ENCODE peak calls at places on chromosomes 1 and 21, in eight cellular contexts. One of them, this sample, is unnamed.

GRCh38 chr1:198030682-198031081 is 113.5 kb downstream of the LHX9 start:
- DNase-seq in cardiac muscle cell: peak
- DNase-seq in psoas muscle: no peak
- DNase-seq in AG04450: peak
- DNase-seq in GM23248: peak
- DNase-seq in iPS DF 6.9: no peak
- DNase-seq in upper lobe of right lung: no peak
- DNase-seq in prostate gland: no peak
- DNase-seq in this sample: no peak

GRCh38 chr21:46369520-46370235 is 45.7 kb downstream of the PCNT start:
- DNase-seq in iPS DF 6.9: no peak
- DNase-seq in GM23248: no peak
- DNase-seq in upper lobe of right lung: no peak
- DNase-seq in cardiac muscle cell: no peak
- DNase-seq in prostate gland: no peak
- DNase-seq in AG04450: no peak
- DNase-seq in psoas muscle: no peak
- DNase-seq in this sample: no peak

GRCh38 chr1:227946624-227947424 is 908 bp downstream of the WNT9A start:
- DNase-seq in upper lobe of right lung: peak
- DNase-seq in iPS DF 6.9: no peak
- DNase-seq in prostate gland: peak
- DNase-seq in GM23248: peak
- DNase-seq in cardiac muscle cell: peak
- DNase-seq in AG04450: no peak
- DNase-seq in psoas muscle: peak
- DNase-seq in this sample: peak

GRCh38 chr1:59007429-59007819 is 223.6 kb upstream of the JUN start:
- DNase-seq in upper lobe of right lung: no peak
- DNase-seq in cardiac muscle cell: no peak
- DNase-seq in psoas muscle: no peak
- DNase-seq in AG04450: no peak
- DNase-seq in prostate gland: no peak
- DNase-seq in GM23248: peak
- DNase-seq in iPS DF 6.9: no peak
- DNase-seq in this sample: no peak

GRCh38 chr1:228342627-228343210 is 63.9 kb downstream of the TRIM11 start:
- DNase-seq in psoas muscle: peak
- DNase-seq in AG04450: no peak
- DNase-seq in GM23248: no peak
- DNase-seq in cardiac muscle cell: no peak
- DNase-seq in upper lobe of right lung: no peak
- DNase-seq in prostate gland: no peak
- DNase-seq in iPS DF 6.9: no peak
- DNase-seq in this sample: no peak

GRCh38 chr1:169086603-169087455 is 19.7 kb upstream of the ATP1B1 start:
- DNase-seq in GM23248: peak
- DNase-seq in cardiac muscle cell: peak
- DNase-seq in psoas muscle: no peak
- DNase-seq in iPS DF 6.9: no peak
- DNase-seq in upper lobe of right lung: no peak
- DNase-seq in prostate gland: no peak
- DNase-seq in AG04450: no peak
- DNase-seq in this sample: no peak

GRCh38 chr1:5850503-5850902 is 141.7 kb downstream of the NPHP4 start:
- DNase-seq in AG04450: no peak
- DNase-seq in GM23248: no peak
- DNase-seq in prostate gland: no peak
- DNase-seq in psoas muscle: no peak
- DNase-seq in cardiac muscle cell: no peak
- DNase-seq in upper lobe of right lung: no peak
- DNase-seq in iPS DF 6.9: no peak
- DNase-seq in this sample: no peak

GRCh38 chr1:200968469-200969410 is 54.8 kb downstream of the KIF21B start:
- DNase-seq in cardiac muscle cell: no peak
- DNase-seq in upper lobe of right lung: no peak
- DNase-seq in prostate gland: no peak
- DNase-seq in iPS DF 6.9: no peak
- DNase-seq in GM23248: no peak
- DNase-seq in AG04450: no peak
- DNase-seq in psoas muscle: no peak
- DNase-seq in this sample: no peak

GRCh38 chr1:197928849-197929336 is 11.7 kb downstream of the LHX9 start:
- DNase-seq in upper lobe of right lung: no peak
- DNase-seq in prostate gland: no peak
- DNase-seq in iPS DF 6.9: no peak
- DNase-seq in psoas muscle: no peak
- DNase-seq in AG04450: no peak
- DNase-seq in GM23248: no peak
- DNase-seq in cardiac muscle cell: no peak
- DNase-seq in this sample: no peak

GRCh38 chr1:113210248-113210647 is 137.2 kb downstream of the LRIG2 start:
- DNase-seq in cardiac muscle cell: no peak
- DNase-seq in iPS DF 6.9: no peak
- DNase-seq in AG04450: no peak
- DNase-seq in prostate gland: peak
- DNase-seq in upper lobe of right lung: no peak
- DNase-seq in GM23248: no peak
- DNase-seq in psoas muscle: no peak
- DNase-seq in this sample: no peak

GRCh38 chr1:205920159-205920558 is 23.1 kb downstream of the SLC26A9 start:
- DNase-seq in psoas muscle: peak
- DNase-seq in cardiac muscle cell: peak
- DNase-seq in AG04450: no peak
- DNase-seq in iPS DF 6.9: no peak
- DNase-seq in upper lobe of right lung: peak
- DNase-seq in prostate gland: no peak
- DNase-seq in GM23248: peak
- DNase-seq in this sample: no peak

GRCh38 chr1:191851799-191852595 is 306.3 kb upstream of the RGS18 start:
- DNase-seq in iPS DF 6.9: no peak
- DNase-seq in AG04450: peak
- DNase-seq in upper lobe of right lung: no peak
- DNase-seq in psoas muscle: no peak
- DNase-seq in cardiac muscle cell: peak
- DNase-seq in GM23248: no peak
- DNase-seq in prostate gland: no peak
- DNase-seq in this sample: no peak

GRCh38 chr21:31566611-31567010 is 92.9 kb upstream of the SOD1 start:
- DNase-seq in cardiac muscle cell: no peak
- DNase-seq in prostate gland: no peak
- DNase-seq in GM23248: no peak
- DNase-seq in iPS DF 6.9: no peak
- DNase-seq in AG04450: no peak
- DNase-seq in upper lobe of right lung: no peak
- DNase-seq in psoas muscle: no peak
- DNase-seq in this sample: no peak

GRCh38 chr1:151145158-151146071 is 1.0 kb downstream of the SEMA6C start:
- DNase-seq in AG04450: no peak
- DNase-seq in upper lobe of right lung: peak
- DNase-seq in cardiac muscle cell: peak
- DNase-seq in GM23248: peak
- DNase-seq in psoas muscle: peak
- DNase-seq in prostate gland: no peak
- DNase-seq in iPS DF 6.9: no peak
- DNase-seq in this sample: no peak

GRCh38 chr1:236657398-236657797 is 28.9 kb upstream of the ACTN2 start:
- DNase-seq in GM23248: no peak
- DNase-seq in upper lobe of right lung: no peak
- DNase-seq in iPS DF 6.9: no peak
- DNase-seq in prostate gland: no peak
- DNase-seq in cardiac muscle cell: no peak
- DNase-seq in psoas muscle: peak
- DNase-seq in AG04450: no peak
- DNase-seq in this sample: no peak

GRCh38 chr21:44927587-44928461 is 7.1 kb upstream of the ITGB2 start:
- DNase-seq in prostate gland: no peak
- DNase-seq in psoas muscle: peak
- DNase-seq in GM23248: peak
- DNase-seq in upper lobe of right lung: peak
- DNase-seq in iPS DF 6.9: no peak
- DNase-seq in AG04450: no peak
- DNase-seq in cardiac muscle cell: peak
- DNase-seq in this sample: peak

GRCh38 chr1:211737115-211738035 is 62.0 kb upstream of the NEK2 start:
- DNase-seq in iPS DF 6.9: no peak
- DNase-seq in psoas muscle: no peak
- DNase-seq in GM23248: no peak
- DNase-seq in upper lobe of right lung: no peak
- DNase-seq in prostate gland: no peak
- DNase-seq in cardiac muscle cell: no peak
- DNase-seq in AG04450: no peak
- DNase-seq in this sample: no peak

GRCh38 chr1:211741116-211741515 is 65.7 kb upstream of the NEK2 start:
- DNase-seq in prostate gland: no peak
- DNase-seq in cardiac muscle cell: peak
- DNase-seq in upper lobe of right lung: no peak
- DNase-seq in GM23248: no peak
- DNase-seq in psoas muscle: no peak
- DNase-seq in AG04450: no peak
- DNase-seq in iPS DF 6.9: no peak
- DNase-seq in this sample: no peak

GRCh38 chr1:211738096-211738708 is 62.8 kb upstream of the NEK2 start:
- DNase-seq in prostate gland: no peak
- DNase-seq in upper lobe of right lung: no peak
- DNase-seq in cardiac muscle cell: no peak
- DNase-seq in psoas muscle: no peak
- DNase-seq in iPS DF 6.9: no peak
- DNase-seq in AG04450: no peak
- DNase-seq in GM23248: no peak
- DNase-seq in this sample: no peak

GRCh38 chr1:211739671-211740411 is 64.4 kb upstream of the NEK2 start:
- DNase-seq in iPS DF 6.9: no peak
- DNase-seq in AG04450: no peak
- DNase-seq in prostate gland: no peak
- DNase-seq in upper lobe of right lung: no peak
- DNase-seq in GM23248: no peak
- DNase-seq in psoas muscle: no peak
- DNase-seq in cardiac muscle cell: no peak
- DNase-seq in this sample: no peak

DNA sequence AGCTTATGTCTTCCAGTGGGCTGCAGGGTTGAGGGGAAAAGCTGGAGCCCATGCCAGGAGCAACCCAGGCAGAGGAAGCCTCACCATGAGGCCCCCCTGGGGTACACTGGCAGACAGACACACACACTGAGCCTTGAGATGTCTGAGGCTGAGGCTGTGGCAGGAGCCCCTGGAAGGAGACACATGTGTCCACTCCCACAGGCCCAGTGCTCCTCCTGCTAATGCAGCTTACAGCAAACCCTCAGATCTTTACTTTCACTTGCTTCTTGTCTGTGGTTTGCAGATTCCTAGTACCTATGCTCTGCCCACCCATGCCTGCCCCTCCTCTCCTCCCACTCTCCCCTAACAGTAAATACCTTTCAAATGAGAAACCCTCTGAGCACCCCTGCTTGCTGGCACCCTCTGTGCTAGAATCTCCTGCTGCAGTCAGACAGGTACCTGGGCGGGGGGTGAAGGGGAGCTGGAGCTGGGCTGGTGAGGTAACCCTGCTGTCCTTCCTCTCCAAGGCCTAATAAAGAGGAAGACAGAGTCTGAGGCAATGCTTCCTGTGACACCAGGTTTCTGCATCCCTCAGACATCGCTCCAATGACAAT is 63.4 kb upstream of the NEK2 start:
- DNase-seq in upper lobe of right lung: no peak
- DNase-seq in AG04450: no peak
- DNase-seq in psoas muscle: no peak
- DNase-seq in iPS DF 6.9: no peak
- DNase-seq in prostate gland: no peak
- DNase-seq in cardiac muscle cell: no peak
- DNase-seq in GM23248: no peak
- DNase-seq in this sample: no peak
- H3K27ac ChIP-seq in upper lobe of right lung: no peak
- H3K27ac ChIP-seq in AG04450: no peak
- H3K27ac ChIP-seq in psoas muscle: no peak
- H3K27ac ChIP-seq in iPS DF 6.9: no peak
- H3K27ac ChIP-seq in prostate gland: no peak
- H3K27ac ChIP-seq in cardiac muscle cell: no peak
- H3K27ac ChIP-seq in GM23248: no peak
- H3K27ac ChIP-seq in this sample: peak

DNA sequence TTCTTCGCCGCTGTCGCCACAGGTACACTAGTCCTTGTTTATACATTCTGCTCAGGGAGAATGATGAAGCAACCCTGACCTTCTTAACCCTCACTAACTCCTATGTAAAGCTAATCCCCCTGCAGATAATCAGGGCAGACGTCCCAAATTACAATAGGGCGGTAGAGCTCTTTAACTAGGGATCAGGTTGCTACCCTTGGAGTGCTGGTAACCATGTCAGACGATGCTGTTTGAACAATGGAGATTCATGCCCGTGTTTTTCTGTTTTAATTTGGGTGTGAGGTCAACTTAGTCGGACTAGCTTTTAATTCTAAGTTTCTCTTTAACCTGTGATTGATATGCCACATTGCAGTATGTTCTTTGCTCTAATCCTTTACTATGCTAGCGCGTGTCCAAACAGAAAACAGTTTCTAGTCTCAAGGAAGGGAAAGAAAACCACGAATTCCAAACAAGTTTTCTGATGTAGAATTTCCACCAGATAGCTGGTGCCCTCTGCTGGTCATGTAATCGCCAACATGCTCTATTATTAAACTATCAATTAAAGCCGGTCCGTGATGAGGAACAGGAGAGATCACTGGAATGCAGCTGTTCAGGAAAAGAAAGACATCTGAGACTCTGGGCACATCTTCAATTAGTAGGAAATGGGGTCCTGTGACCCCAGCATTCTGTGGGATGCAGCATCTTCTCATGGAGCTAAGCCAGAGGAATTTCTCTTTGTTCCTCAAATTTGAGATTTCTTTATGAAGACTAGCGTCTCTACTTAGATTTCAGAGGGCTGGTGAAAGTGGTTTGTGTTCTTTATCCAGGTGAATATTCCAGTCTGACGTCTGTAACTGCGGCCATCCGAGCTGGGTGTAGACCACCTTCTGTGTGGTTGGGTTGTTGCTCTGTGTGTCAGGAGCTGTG is 18.3 kb upstream of the VAMP3 start:
- DNase-seq in cardiac muscle cell: peak
- DNase-seq in AG04450: peak
- DNase-seq in psoas muscle: no peak
- DNase-seq in upper lobe of right lung: no peak
- DNase-seq in iPS DF 6.9: peak
- DNase-seq in prostate gland: peak
- DNase-seq in GM23248: peak
- DNase-seq in this sample: peak
- H3K27ac ChIP-seq in cardiac muscle cell: no peak
- H3K27ac ChIP-seq in AG04450: no peak
- H3K27ac ChIP-seq in psoas muscle: no peak
- H3K27ac ChIP-seq in upper lobe of right lung: peak
- H3K27ac ChIP-seq in iPS DF 6.9: no peak
- H3K27ac ChIP-seq in prostate gland: peak
- H3K27ac ChIP-seq in GM23248: no peak
- H3K27ac ChIP-seq in this sample: no peak

GRCh38 chr1:23227806-23228205 is 10.5 kb upstream of the HTR1D start:
- DNase-seq in iPS DF 6.9: no peak
- DNase-seq in prostate gland: no peak
- DNase-seq in upper lobe of right lung: no peak
- DNase-seq in psoas muscle: no peak
- DNase-seq in AG04450: no peak
- DNase-seq in cardiac muscle cell: no peak
- DNase-seq in GM23248: no peak
- DNase-seq in this sample: no peak
- H3K27ac ChIP-seq in iPS DF 6.9: no peak
- H3K27ac ChIP-seq in prostate gland: no peak
- H3K27ac ChIP-seq in upper lobe of right lung: no peak
- H3K27ac ChIP-seq in psoas muscle: no peak
- H3K27ac ChIP-seq in AG04450: no peak
- H3K27ac ChIP-seq in cardiac muscle cell: no peak
- H3K27ac ChIP-seq in GM23248: no peak
- H3K27ac ChIP-seq in this sample: no peak

GRCh38 chr1:88519156-88519555 is 164.9 kb upstream of the PKN2 start:
- DNase-seq in AG04450: no peak
- DNase-seq in GM23248: peak
- DNase-seq in cardiac muscle cell: no peak
- DNase-seq in upper lobe of right lung: no peak
- DNase-seq in psoas muscle: no peak
- DNase-seq in prostate gland: no peak
- DNase-seq in iPS DF 6.9: no peak
- DNase-seq in this sample: no peak
- H3K27ac ChIP-seq in AG04450: no peak
- H3K27ac ChIP-seq in GM23248: no peak
- H3K27ac ChIP-seq in cardiac muscle cell: no peak
- H3K27ac ChIP-seq in upper lobe of right lung: no peak
- H3K27ac ChIP-seq in psoas muscle: no peak
- H3K27ac ChIP-seq in prostate gland: no peak
- H3K27ac ChIP-seq in iPS DF 6.9: no peak
- H3K27ac ChIP-seq in this sample: no peak

This sample was measured in naive thymus-derived CD4-positive, alpha-beta T cell.